ENCODE peak calls at places on chromosomes 3 and 15, in eight cellular contexts. One of them, this sample, is unnamed.

GRCh38 chr15:57611938-57612337 is 20.2 kb downstream of the MYZAP start:
- DNase-seq in cardiac muscle cell: peak; percentile 19
- DNase-seq in Peyer's patch: no peak
- DNase-seq in effector memory CD4-positive, alpha-beta T cell: no peak
- DNase-seq in AG04450: no peak
- DNase-seq in tibial nerve: no peak
- DNase-seq in mammary epithelial cell: peak; percentile 89
- DNase-seq in uterus: peak; percentile 57
- DNase-seq in this sample: peak; percentile 83

GRCh38 chr15:71168163-71168832 is 53.0 kb downstream of the THSD4 start:
- DNase-seq in mammary epithelial cell: no peak
- DNase-seq in effector memory CD4-positive, alpha-beta T cell: no peak
- DNase-seq in cardiac muscle cell: no peak
- DNase-seq in Peyer's patch: no peak
- DNase-seq in uterus: no peak
- DNase-seq in tibial nerve: no peak
- DNase-seq in AG04450: no peak
- DNase-seq in this sample: no peak

GRCh38 chr15:85926834-85927233 is 132.1 kb upstream of the KLHL25 start:
- DNase-seq in cardiac muscle cell: no peak
- DNase-seq in mammary epithelial cell: no peak
- DNase-seq in AG04450: no peak
- DNase-seq in effector memory CD4-positive, alpha-beta T cell: no peak
- DNase-seq in tibial nerve: no peak
- DNase-seq in uterus: no peak
- DNase-seq in Peyer's patch: no peak
- DNase-seq in this sample: no peak

GRCh38 chr15:96992817-96993216 is 662.3 kb downstream of the NR2F2 start:
- DNase-seq in mammary epithelial cell: no peak
- DNase-seq in AG04450: no peak
- DNase-seq in cardiac muscle cell: no peak
- DNase-seq in tibial nerve: no peak
- DNase-seq in effector memory CD4-positive, alpha-beta T cell: no peak
- DNase-seq in uterus: no peak
- DNase-seq in Peyer's patch: no peak
- DNase-seq in this sample: no peak

GRCh38 chr3:128383316-128384235 is 83.1 kb downstream of the DNAJB8 start:
- DNase-seq in AG04450: no peak
- DNase-seq in mammary epithelial cell: peak; percentile 65
- DNase-seq in effector memory CD4-positive, alpha-beta T cell: no peak
- DNase-seq in cardiac muscle cell: peak; percentile 47
- DNase-seq in uterus: peak; percentile 52
- DNase-seq in Peyer's patch: peak; percentile 92
- DNase-seq in tibial nerve: no peak
- DNase-seq in this sample: peak; percentile 8

GRCh38 chr15:31236184-31237041 is 90.2 kb upstream of the KLF13 start:
- DNase-seq in uterus: peak; percentile 93
- DNase-seq in tibial nerve: peak; percentile 29
- DNase-seq in mammary epithelial cell: peak; percentile 63
- DNase-seq in Peyer's patch: no peak
- DNase-seq in AG04450: peak; percentile 90
- DNase-seq in effector memory CD4-positive, alpha-beta T cell: no peak
- DNase-seq in cardiac muscle cell: peak; percentile 98
- DNase-seq in this sample: peak; percentile 5

GRCh38 chr3:189099031-189099471 is 72.7 kb upstream of the TPRG1 start:
- DNase-seq in effector memory CD4-positive, alpha-beta T cell: no peak
- DNase-seq in Peyer's patch: peak; percentile 50
- DNase-seq in AG04450: no peak
- DNase-seq in uterus: peak; percentile 95
- DNase-seq in tibial nerve: peak; percentile 83
- DNase-seq in mammary epithelial cell: no peak
- DNase-seq in cardiac muscle cell: peak; percentile 23
- DNase-seq in this sample: no peak

GRCh38 chr15:70478251-70478990 is 284.9 kb downstream of the UACA start:
- DNase-seq in uterus: peak; percentile 63
- DNase-seq in Peyer's patch: peak; percentile 46
- DNase-seq in cardiac muscle cell: no peak
- DNase-seq in AG04450: no peak
- DNase-seq in effector memory CD4-positive, alpha-beta T cell: no peak
- DNase-seq in mammary epithelial cell: no peak
- DNase-seq in tibial nerve: no peak
- DNase-seq in this sample: no peak

GRCh38 chr15:84761534-84762190 is 13.3 kb downstream of the ZNF592 start:
- DNase-seq in tibial nerve: no peak
- DNase-seq in effector memory CD4-positive, alpha-beta T cell: no peak
- DNase-seq in mammary epithelial cell: no peak
- DNase-seq in uterus: no peak
- DNase-seq in cardiac muscle cell: no peak
- DNase-seq in Peyer's patch: no peak
- DNase-seq in AG04450: no peak
- DNase-seq in this sample: no peak

GRCh38 chr3:196624907-196625306 is 14.6 kb upstream of the NRROS start:
- DNase-seq in effector memory CD4-positive, alpha-beta T cell: no peak
- DNase-seq in cardiac muscle cell: no peak
- DNase-seq in Peyer's patch: no peak
- DNase-seq in uterus: no peak
- DNase-seq in mammary epithelial cell: no peak
- DNase-seq in AG04450: no peak
- DNase-seq in tibial nerve: no peak
- DNase-seq in this sample: no peak

GRCh38 chr3:169146112-169146665 is 517.3 kb downstream of the MECOM start:
- DNase-seq in mammary epithelial cell: peak; percentile 70
- DNase-seq in effector memory CD4-positive, alpha-beta T cell: no peak
- DNase-seq in tibial nerve: no peak
- DNase-seq in Peyer's patch: peak; percentile 68
- DNase-seq in cardiac muscle cell: peak; percentile 76
- DNase-seq in AG04450: no peak
- DNase-seq in uterus: peak; percentile 22
- DNase-seq in this sample: no peak

GRCh38 chr15:99252326-99252725 is 1.0 kb downstream of the LRRC28 start:
- DNase-seq in effector memory CD4-positive, alpha-beta T cell: no peak
- DNase-seq in AG04450: no peak
- DNase-seq in cardiac muscle cell: no peak
- DNase-seq in Peyer's patch: no peak
- DNase-seq in mammary epithelial cell: no peak
- DNase-seq in uterus: no peak
- DNase-seq in tibial nerve: no peak
- DNase-seq in this sample: no peak

GRCh38 chr3:16821053-16821452 is 63.7 kb upstream of the PLCL2 start:
- DNase-seq in Peyer's patch: no peak
- DNase-seq in cardiac muscle cell: no peak
- DNase-seq in mammary epithelial cell: no peak
- DNase-seq in tibial nerve: no peak
- DNase-seq in uterus: no peak
- DNase-seq in effector memory CD4-positive, alpha-beta T cell: no peak
- DNase-seq in AG04450: no peak
- DNase-seq in this sample: no peak
- H3K27ac ChIP-seq in Peyer's patch: no peak overlapping the region
- H3K27ac ChIP-seq in cardiac muscle cell: no peak overlapping the region
- H3K27ac ChIP-seq in mammary epithelial cell: no peak overlapping the region
- H3K27ac ChIP-seq in tibial nerve: no peak overlapping the region
- H3K27ac ChIP-seq in uterus: no peak overlapping the region
- H3K27ac ChIP-seq in effector memory CD4-positive, alpha-beta T cell: no peak overlapping the region
- H3K27ac ChIP-seq in AG04450: no peak overlapping the region
- H3K27ac ChIP-seq in this sample: no peak overlapping the region

GRCh38 chr3:30353711-30354467 is 252.5 kb upstream of the TGFBR2 start:
- DNase-seq in AG04450: no peak
- DNase-seq in tibial nerve: no peak
- DNase-seq in effector memory CD4-positive, alpha-beta T cell: peak; percentile 34
- DNase-seq in Peyer's patch: no peak
- DNase-seq in cardiac muscle cell: no peak
- DNase-seq in mammary epithelial cell: peak; percentile 63
- DNase-seq in uterus: no peak
- DNase-seq in this sample: no peak
- H3K27ac ChIP-seq in AG04450: no peak overlapping the region
- H3K27ac ChIP-seq in tibial nerve: peak overlapping the region; percentile 13
- H3K27ac ChIP-seq in effector memory CD4-positive, alpha-beta T cell: no peak overlapping the region
- H3K27ac ChIP-seq in Peyer's patch: peak overlapping the region; percentile 46
- H3K27ac ChIP-seq in cardiac muscle cell: peak overlapping the region; percentile 49
- H3K27ac ChIP-seq in mammary epithelial cell: peak overlapping the region; percentile 72
- H3K27ac ChIP-seq in uterus: peak overlapping the region; percentile 76
- H3K27ac ChIP-seq in this sample: peak overlapping the region; percentile 52

DNA sequence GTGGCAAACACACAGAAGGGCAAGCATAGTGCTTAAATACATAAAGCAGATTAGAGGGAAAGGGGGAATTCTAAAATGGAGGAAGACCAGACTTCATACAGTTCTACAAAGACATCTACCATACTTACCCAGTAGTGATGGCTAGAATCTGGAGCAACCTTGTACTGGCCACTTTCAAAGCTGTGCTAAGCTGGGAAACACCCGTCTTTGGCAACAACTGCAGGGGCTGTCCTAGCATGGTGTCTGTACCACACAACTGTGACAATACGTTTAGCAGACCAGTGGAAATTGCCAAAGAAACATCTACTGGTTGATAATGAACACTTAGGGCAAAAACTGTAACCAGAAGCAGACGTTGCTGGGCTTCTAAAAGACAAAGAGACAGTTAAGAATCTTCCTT is 97.0 kb downstream of the FBXL22 start:
- DNase-seq in cardiac muscle cell: no peak
- DNase-seq in Peyer's patch: no peak
- DNase-seq in tibial nerve: no peak
- DNase-seq in uterus: no peak
- DNase-seq in mammary epithelial cell: no peak
- DNase-seq in effector memory CD4-positive, alpha-beta T cell: no peak
- DNase-seq in AG04450: no peak
- DNase-seq in this sample: no peak
- H3K27ac ChIP-seq in cardiac muscle cell: no peak overlapping the region
- H3K27ac ChIP-seq in Peyer's patch: no peak overlapping the region
- H3K27ac ChIP-seq in tibial nerve: no peak overlapping the region
- H3K27ac ChIP-seq in uterus: no peak overlapping the region
- H3K27ac ChIP-seq in mammary epithelial cell: no peak overlapping the region
- H3K27ac ChIP-seq in effector memory CD4-positive, alpha-beta T cell: no peak overlapping the region
- H3K27ac ChIP-seq in AG04450: no peak overlapping the region
- H3K27ac ChIP-seq in this sample: no peak overlapping the region

GRCh38 chr3:30676424-30677346 is 70.3 kb downstream of the TGFBR2 start:
- DNase-seq in mammary epithelial cell: no peak
- DNase-seq in Peyer's patch: no peak
- DNase-seq in AG04450: no peak
- DNase-seq in tibial nerve: no peak
- DNase-seq in effector memory CD4-positive, alpha-beta T cell: no peak
- DNase-seq in uterus: no peak
- DNase-seq in cardiac muscle cell: no peak
- DNase-seq in this sample: no peak

GRCh38 chr3:30680789-30681188 is 74.4 kb downstream of the TGFBR2 start:
- DNase-seq in effector memory CD4-positive, alpha-beta T cell: no peak
- DNase-seq in mammary epithelial cell: no peak
- DNase-seq in cardiac muscle cell: peak; percentile 38
- DNase-seq in tibial nerve: peak; percentile 51
- DNase-seq in AG04450: no peak
- DNase-seq in uterus: no peak
- DNase-seq in Peyer's patch: no peak
- DNase-seq in this sample: no peak

GRCh38 chr3:30677347-30677685 is 70.9 kb downstream of the TGFBR2 start:
- DNase-seq in mammary epithelial cell: no peak
- DNase-seq in tibial nerve: no peak
- DNase-seq in AG04450: no peak
- DNase-seq in effector memory CD4-positive, alpha-beta T cell: no peak
- DNase-seq in Peyer's patch: no peak
- DNase-seq in cardiac muscle cell: no peak
- DNase-seq in uterus: no peak
- DNase-seq in this sample: no peak

GRCh38 chr3:30681276-30682211 is 75.1 kb downstream of the TGFBR2 start:
- DNase-seq in cardiac muscle cell: peak; percentile 62
- DNase-seq in tibial nerve: peak; percentile 50
- DNase-seq in Peyer's patch: no peak
- DNase-seq in effector memory CD4-positive, alpha-beta T cell: no peak
- DNase-seq in uterus: peak; percentile 67
- DNase-seq in AG04450: peak; percentile 41
- DNase-seq in mammary epithelial cell: no peak
- DNase-seq in this sample: no peak

GRCh38 chr3:30679045-30679444 is 72.6 kb downstream of the TGFBR2 start:
- DNase-seq in mammary epithelial cell: no peak
- DNase-seq in tibial nerve: no peak
- DNase-seq in Peyer's patch: no peak
- DNase-seq in AG04450: no peak
- DNase-seq in cardiac muscle cell: no peak
- DNase-seq in uterus: no peak
- DNase-seq in effector memory CD4-positive, alpha-beta T cell: no peak
- DNase-seq in this sample: no peak
- H3K27ac ChIP-seq in mammary epithelial cell: no peak overlapping the region
- H3K27ac ChIP-seq in tibial nerve: peak overlapping the region; percentile 90
- H3K27ac ChIP-seq in Peyer's patch: no peak overlapping the region
- H3K27ac ChIP-seq in AG04450: no peak overlapping the region
- H3K27ac ChIP-seq in cardiac muscle cell: no peak overlapping the region
- H3K27ac ChIP-seq in uterus: peak overlapping the region; percentile 86
- H3K27ac ChIP-seq in effector memory CD4-positive, alpha-beta T cell: no peak overlapping the region
- H3K27ac ChIP-seq in this sample: no peak overlapping the region